ENCODE peak calls at places on chromosome 6, in eight cellular contexts. K is pons, C is HTR-8/SVneo, U is brain microvascular endothelial cell, L is B cell, X is HEK293T, B is NCI-H510A treated with DMSO at 0.1 percent for 48 hours, Z is HepG2. W is an unnamed sample.

GRCh38 chr6:52231411-52232127 is 12.7 kb downstream of the IL17F start:
- DNase-seq in K (no peak), C (no peak), U (no peak), L (no peak), X (no peak), B (no peak), Z (no peak), W (no peak)

GRCh38 chr6:105080279-105080678 is 99.5 kb downstream of the POPDC3 start:
- DNase-seq in K (no peak), C (no peak), U (no peak), L (no peak), X (no peak), B (no peak), Z (no peak), W (no peak)

GRCh38 chr6:50198245-50198644 is 148.5 kb upstream of the DEFB112 start:
- DNase-seq in K (no peak), C (no peak), U (no peak), L (no peak), X (no peak), B (no peak), Z (no peak), W (no peak)

GRCh38 chr6:52304917-52305316 is 20.4 kb upstream of the MCM3 start:
- DNase-seq in K (peak), C (no peak), U (no peak), L (peak), X (no peak), B (no peak), Z (no peak), W (no peak)

GRCh38 chr6:144909753-144910280 is 624.7 kb downstream of the UTRN start:
- DNase-seq in K (no peak), C (no peak), U (peak), L (no peak), X (no peak), B (no peak), Z (no peak), W (no peak)

GRCh38 chr6:93282521-93283031 is 136.8 kb downstream of the EPHA7 start:
- DNase-seq in K (no peak), C (no peak), U (no peak), L (no peak), X (no peak), B (no peak), Z (no peak), W (no peak)

GRCh38 chr6:29627762-29628418 is 5.1 kb downstream of the GABBR1 start:
- DNase-seq in K (peak), C (peak), U (peak), L (peak), X (peak), B (peak), Z (no peak), W (no peak)

GRCh38 chr6:4377635-4378034 is 242.3 kb upstream of the ECI2 start:
- DNase-seq in K (no peak), C (no peak), U (no peak), L (no peak), X (no peak), B (no peak), Z (no peak), W (no peak)

GRCh38 chr6:32436995-32437836 is 2.5 kb upstream of the HLA-DRA start:
- DNase-seq in K (peak), C (no peak), U (no peak), L (peak), X (no peak), B (no peak), Z (no peak), W (no peak)

GRCh38 chr6:53483423-53484353 is 61.2 kb downstream of the GCLC start:
- DNase-seq in K (peak), C (no peak), U (no peak), L (peak), X (no peak), B (no peak), Z (peak), W (no peak)

GRCh38 chr6:116866281-116866871 is 10.7 kb upstream of the RFX6 start:
- DNase-seq in K (no peak), C (no peak), U (no peak), L (no peak), X (no peak), B (no peak), Z (no peak), W (no peak)

GRCh38 chr6:35906499-35906846 is 14.4 kb downstream of the SRPK1 start:
- DNase-seq in K (no peak), C (no peak), U (peak), L (no peak), X (no peak), B (no peak), Z (no peak), W (no peak)

GRCh38 chr6:32816746-32817204 is at the start of gene HLA-DOB:
- DNase-seq in K (peak), C (peak), U (no peak), L (peak), X (peak), B (no peak), Z (no peak), W (peak)

GRCh38 chr6:137698636-137699035 is 168.4 kb upstream of the TNFAIP3 start:
- DNase-seq in K (peak), C (no peak), U (no peak), L (peak), X (no peak), B (no peak), Z (no peak), W (no peak)

GRCh38 chr6:168530653-168531071 is 89.7 kb downstream of the SMOC2 start:
- DNase-seq in K (no peak), C (no peak), U (no peak), L (no peak), X (no peak), B (no peak), Z (no peak), W (no peak)

GRCh38 chr6:150844371-150844770 is 21.1 kb upstream of the MTHFD1L start:
- DNase-seq in K (no peak), C (no peak), U (no peak), L (no peak), X (no peak), B (no peak), Z (no peak), W (no peak)

GRCh38 chr6:118678866-118679265 is 27.5 kb upstream of the CEP85L start:
- DNase-seq in K (no peak), C (no peak), U (no peak), L (no peak), X (no peak), B (no peak), Z (no peak), W (no peak)

GRCh38 chr6:92023410-92023940 is 1395.9 kb downstream of the EPHA7 start:
- DNase-seq in K (no peak), C (no peak), U (no peak), L (no peak), X (no peak), B (no peak), Z (no peak), W (no peak)

GRCh38 chr6:134217516-134218140 is 100.3 kb downstream of the SGK1 start:
- DNase-seq in K (no peak), C (no peak), U (no peak), L (no peak), X (no peak), B (no peak), Z (no peak), W (no peak)